ENCODE peak calls at places on chromosomes 13 and 19, in ten cellular contexts. V, N, S, H, F, O, R, C, W and D are unnamed samples.

GRCh38 chr19:57755031-57755430 is 8.4 kb downstream of the ZNF776 start:
- DNase-seq in F (no peak), H (no peak), O (no peak), N (no peak), W (no peak), C (no peak), S (no peak), R (no peak), V (no peak), D (no peak)

GRCh38 chr19:2575734-2576481 is 100.0 kb downstream of the GADD45B start:
- DNase-seq in R (no peak), F (no peak), W (no peak), C (peak; percentile 45), H (peak; percentile 70), V (peak; percentile 91), S (peak; percentile 64), O (no peak), N (peak; percentile 42), D (peak; percentile 40)

GRCh38 chr19:364496-365287 is 20.1 kb upstream of the MIER2 start:
- DNase-seq in F (no peak), H (no peak), W (no peak), S (peak; percentile 18), R (no peak), C (no peak), V (no peak), O (no peak), N (no peak), D (no peak)

GRCh38 chr19:11551603-11552235 is 7.3 kb downstream of the ELOF1 start:
- DNase-seq in V (no peak), N (peak; percentile 26), C (no peak), F (no peak), W (no peak), H (peak; percentile 64), S (no peak), R (no peak), O (no peak), D (peak; percentile 33)

GRCh38 chr19:17944301-17944700 is 11.5 kb downstream of the CCDC124 start:
- DNase-seq in S (no peak), W (no peak), O (no peak), H (no peak), V (peak; percentile 54), C (peak; percentile 77), N (no peak), R (no peak), F (peak; percentile 67), D (no peak)

GRCh38 chr19:19329199-19329598 is 8.6 kb downstream of the MAU2 start:
- DNase-seq in O (no peak), S (no peak), R (no peak), V (no peak), W (no peak), N (no peak), C (no peak), H (no peak), F (no peak), D (no peak)

GRCh38 chr19:40718774-40719391 is 2.0 kb downstream of the ITPKC start:
- DNase-seq in C (no peak), F (peak; percentile 16), N (peak; percentile 93), V (no peak), H (peak; percentile 91), R (no peak), O (peak; percentile 84), W (no peak), S (peak; percentile 94), D (peak; percentile 97)

GRCh38 chr19:10004617-10005016 is 5.7 kb downstream of the COL5A3 start:
- DNase-seq in R (no peak), V (no peak), H (no peak), O (no peak), C (no peak), F (no peak), N (no peak), S (no peak), W (no peak), D (no peak)

GRCh38 chr13:110705356-110705825 is 525 bp downstream of the CARS2 start:
- DNase-seq in O (no peak), F (no peak), N (no peak), R (no peak), S (no peak), H (no peak), W (no peak), C (no peak), V (no peak), D (no peak)

GRCh38 chr13:46679369-46680180 is 117.4 kb downstream of the ESD start:
- DNase-seq in R (no peak), N (peak; percentile 42), H (no peak), O (no peak), F (no peak), V (no peak), W (no peak), S (no peak), C (no peak), D (no peak)

GRCh38 chr13:24306632-24307031 is 2.7 kb upstream of the C1QTNF9 start:
- DNase-seq in C (peak; percentile 8), R (no peak), N (no peak), H (no peak), O (no peak), W (no peak), V (no peak), S (no peak), F (peak; percentile 46), D (no peak)

GRCh38 chr13:100921139-100921538 is 246.5 kb upstream of the TMTC4 start:
- DNase-seq in C (peak; percentile 7), R (no peak), O (no peak), F (no peak), S (no peak), W (no peak), V (no peak), H (no peak), N (no peak), D (no peak)

DNA sequence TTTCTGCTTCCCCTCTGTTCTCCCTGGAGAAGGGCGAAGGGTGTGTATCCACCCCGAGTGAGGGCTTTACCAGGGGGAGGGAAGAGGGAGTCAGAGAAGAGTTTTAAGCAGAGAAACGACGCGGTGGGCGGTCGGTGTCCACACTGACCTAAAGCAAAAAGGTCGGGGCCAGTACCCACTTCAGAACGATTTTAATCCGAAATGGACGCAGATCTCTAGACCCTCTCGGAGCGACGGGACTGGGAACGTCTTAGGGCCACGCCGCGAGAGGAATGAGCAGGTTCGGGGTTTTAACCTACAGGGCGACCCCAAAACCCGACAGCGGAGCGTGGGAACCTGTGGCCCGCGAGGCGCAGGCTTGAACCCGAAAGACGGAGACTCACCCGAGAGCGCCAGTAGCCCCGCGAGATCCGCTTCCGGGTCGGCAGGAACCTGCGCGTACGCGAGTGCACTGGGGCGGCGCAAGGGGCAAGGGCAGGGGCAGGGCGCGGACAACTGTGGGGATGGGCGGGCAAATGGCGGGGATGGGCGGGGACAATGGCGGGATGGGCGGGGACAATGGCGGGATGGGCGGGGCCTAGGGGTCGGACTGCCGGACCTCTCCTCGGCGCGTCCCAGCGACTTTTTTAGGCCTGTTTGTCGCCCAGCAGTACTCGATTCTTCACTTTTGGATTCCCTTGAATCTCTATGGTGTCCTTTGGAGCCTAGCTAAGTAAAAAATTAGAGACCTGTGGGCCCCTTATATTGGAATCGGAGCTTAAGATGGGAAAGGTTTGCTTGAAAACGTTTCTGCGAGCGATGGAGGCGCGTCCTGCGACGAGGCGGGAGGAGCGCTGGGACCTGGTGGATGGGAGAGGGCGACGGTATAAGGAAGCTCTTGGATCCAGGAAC is at the start of gene ZNF677:
- DNase-seq in C (peak; percentile 41), H (peak; percentile 85), W (peak; percentile 71), F (peak; percentile 67), N (peak; percentile 72), V (peak; percentile 98), R (peak; percentile 38), S (peak; percentile 84), O (peak; percentile 88), D (no peak)
- H3K9me3 ChIP-seq in C (peaks cover 21% of the 10 kb centered on the region), H (peaks cover 29% of the 10 kb centered on the region), W (peaks cover 51% of the 10 kb centered on the region), F (peaks cover 11% of the 10 kb centered on the region), N (peaks cover 20% of the 10 kb centered on the region), V (peaks cover 22% of the 10 kb centered on the region), R (peaks cover 61% of the 10 kb centered on the region), S (peaks cover 5% of the 10 kb centered on the region), O (no peaks in the 10 kb centered on the region), D (peaks cover 24% of the 10 kb centered on the region)

GRCh38 chr19:56567274-56568120 is at the start of gene ZNF470:
- DNase-seq in O (peak; percentile 96), N (peak; percentile 97), F (peak; percentile 85), C (peak; percentile 70), W (peak; percentile 84), H (peak; percentile 91), V (peak; percentile 97), R (peak; percentile 73), S (peak; percentile 96), D (peak; percentile 79)

GRCh38 chr19:56566904-56567273 is 379 bp upstream of the ZNF470 start:
- DNase-seq in W (peak; percentile 33), R (no peak), N (peak; percentile 47), H (peak; percentile 20), C (no peak), O (peak; percentile 58), F (no peak), V (peak; percentile 50), S (no peak), D (no peak)

GRCh38 chr19:56562766-56563165 is 4.5 kb upstream of the ZNF470 start:
- DNase-seq in R (no peak), V (no peak), F (no peak), S (no peak), H (no peak), O (no peak), C (no peak), W (no peak), N (no peak), D (no peak)
- H3K9me3 ChIP-seq in R (peaks cover 86% of the 10 kb centered on the region), V (peaks cover 78% of the 10 kb centered on the region), F (peaks cover 18% of the 10 kb centered on the region), S (no peaks in the 10 kb centered on the region), H (peaks cover 76% of the 10 kb centered on the region), O (peaks cover 14% of the 10 kb centered on the region), C (peaks cover 41% of the 10 kb centered on the region), W (peaks cover 76% of the 10 kb centered on the region), N (peaks cover 75% of the 10 kb centered on the region), D (peaks cover 26% of the 10 kb centered on the region)

DNA sequence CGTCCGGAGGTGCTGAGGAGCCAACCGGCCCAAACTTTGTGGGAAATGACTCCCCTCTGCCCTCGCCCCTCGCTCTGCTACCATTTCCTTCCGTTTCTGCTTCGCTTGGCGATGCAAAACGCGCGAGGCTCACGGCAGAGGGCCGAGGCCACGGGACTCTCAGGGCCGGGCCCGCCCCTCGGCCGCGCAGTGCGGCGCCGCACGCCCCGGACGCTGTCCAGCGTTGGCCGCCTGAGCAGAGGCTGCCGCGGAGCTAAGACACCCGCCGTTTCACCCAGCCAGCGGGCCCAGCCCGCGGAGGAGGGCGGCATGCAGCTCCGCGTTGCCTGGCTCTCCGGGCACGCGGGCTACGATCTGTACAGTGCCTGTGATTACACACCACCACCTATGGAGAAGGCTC is 2.1 kb upstream of the ZNF578 start:
- DNase-seq in H (no peak), C (no peak), R (no peak), N (no peak), W (no peak), F (no peak), O (no peak), S (no peak), V (no peak), D (no peak)
- H3K9me3 ChIP-seq in H (peaks cover 60% of the 10 kb centered on the region), C (peaks cover 47% of the 10 kb centered on the region), R (peaks cover 72% of the 10 kb centered on the region), N (peaks cover 46% of the 10 kb centered on the region), W (peaks cover 89% of the 10 kb centered on the region), F (peaks cover 33% of the 10 kb centered on the region), O (peaks cover 4% of the 10 kb centered on the region), S (no peaks in the 10 kb centered on the region), V (peaks cover 32% of the 10 kb centered on the region), D (peaks cover 32% of the 10 kb centered on the region)

DNA sequence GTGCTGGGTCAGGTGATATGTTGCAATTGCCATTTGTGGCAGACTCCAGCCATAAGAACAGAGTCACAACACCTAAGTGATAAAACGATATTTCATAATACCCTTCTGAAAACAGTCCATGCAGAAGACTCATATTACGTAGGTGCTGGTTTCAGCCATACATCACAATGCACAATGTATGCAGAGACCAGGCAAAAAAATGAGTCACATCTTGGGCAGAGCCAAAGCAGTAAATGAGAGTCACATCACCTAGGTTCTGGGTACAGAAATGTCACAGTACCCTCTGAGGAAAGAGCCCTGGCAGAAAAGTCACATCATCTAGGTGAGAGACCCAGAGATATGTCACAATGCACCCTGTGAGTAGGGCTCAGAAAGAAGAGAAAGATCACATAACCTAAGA is 125.2 kb upstream of the ZNF91 start:
- DNase-seq in W (no peak), N (no peak), H (no peak), C (no peak), O (no peak), V (no peak), S (no peak), F (no peak), R (no peak), D (no peak)
- H3K9me3 ChIP-seq in W (no peaks in the 10 kb centered on the region), N (no peaks in the 10 kb centered on the region), H (no peaks in the 10 kb centered on the region), C (peaks cover 23% of the 10 kb centered on the region), O (no peaks in the 10 kb centered on the region), V (no peaks in the 10 kb centered on the region), S (no peaks in the 10 kb centered on the region), F (peaks cover 6% of the 10 kb centered on the region), R (no peaks in the 10 kb centered on the region), D (peaks cover 3% of the 10 kb centered on the region)